ENCODE peak calls at places on chromosomes 4 and X, in six cellular contexts. G is H1, L is K562, F is HepG2, Y is SK-N-SH, U is GM12878. P is an unnamed sample.

GRCh38 chr4:38601244-38601915 is 62.6 kb upstream of the KLF3 start:
- DNase-seq in Y (no peak), U (no peak), F (peak; percentile 49), G (no peak), L (no peak), P (no peak)

GRCh38 chr4:84494518-84494917 is 4.6 kb downstream of the NKX6-1 start:
- DNase-seq in L (no peak), F (no peak), G (no peak), U (no peak), Y (no peak), P (no peak)

GRCh38 chr4:189001971-189002450 is 862.8 kb downstream of the TRIML1 start:
- DNase-seq in L (no peak), Y (no peak), F (no peak), U (no peak), G (no peak), P (no peak)

GRCh38 chrX:120499301-120500097 is 30.4 kb upstream of the LAMP2 start:
- DNase-seq in Y (no peak), L (no peak), F (no peak), G (no peak), U (no peak), P (no peak)

GRCh38 chr4:37453004-37453360 is 208.4 kb downstream of the NWD2 start:
- DNase-seq in L (peak; percentile 12), Y (peak; percentile 47), G (no peak), U (peak; percentile 23), F (peak; percentile 79), P (peak; percentile 58)

GRCh38 chr4:159047478-159048165 is 55.3 kb upstream of the RAPGEF2 start:
- DNase-seq in G (no peak), Y (no peak), L (peak; percentile 15), F (peak; percentile 25), U (no peak), P (no peak)

GRCh38 chr4:138138774-138139173 is 103.4 kb downstream of the SLC7A11 start:
- DNase-seq in F (no peak), Y (no peak), L (no peak), U (no peak), G (no peak), P (no peak)

GRCh38 chrX:97524997-97525396 is 641.3 kb downstream of the RPA4 start:
- DNase-seq in U (no peak), F (no peak), Y (no peak), L (no peak), G (no peak), P (no peak)

GRCh38 chr4:98630804-98631454 is 27.5 kb downstream of the TSPAN5 start:
- DNase-seq in F (no peak), L (no peak), U (no peak), Y (no peak), G (no peak), P (no peak)

GRCh38 chr4:101348367-101348827 is 1.1 kb upstream of the PPP3CA start:
- DNase-seq in L (no peak), F (no peak), Y (no peak), U (no peak), G (no peak), P (no peak)

GRCh38 chrX:71579136-71579989 is 1.1 kb downstream of the GCNA start:
- DNase-seq in U (no peak), L (peak; percentile 17), Y (peak; percentile 28), F (no peak), G (no peak), P (no peak)

GRCh38 chr4:18480928-18481327 is 459.4 kb upstream of the LCORL start:
- DNase-seq in G (no peak), L (no peak), U (no peak), F (no peak), Y (no peak), P (no peak)

GRCh38 chr4:150037251-150037856 is 40.9 kb upstream of the DCLK2 start:
- DNase-seq in G (no peak), L (no peak), Y (no peak), U (no peak), F (no peak), P (no peak)

GRCh38 chr4:24842356-24842755 is 47.0 kb downstream of the SOD3 start:
- DNase-seq in L (no peak), U (no peak), G (no peak), Y (no peak), F (no peak), P (no peak)

GRCh38 chrX:7198499-7198898 is 50.5 kb upstream of the PUDP start:
- DNase-seq in L (no peak), G (no peak), Y (no peak), U (no peak), F (no peak), P (no peak)

GRCh38 chrX:18855919-18856644 is 127.8 kb downstream of the PHKA2 start:
- DNase-seq in G (no peak), Y (no peak), L (no peak), F (no peak), U (peak; percentile 90), P (no peak)

GRCh38 chr4:74463123-74463522 is 18.2 kb downstream of the AREG start:
- DNase-seq in G (no peak), L (no peak), U (no peak), F (no peak), Y (no peak), P (no peak)

GRCh38 chr4:118086334-118086733 is 52.0 kb downstream of the NDST3 start:
- DNase-seq in G (no peak), F (no peak), L (no peak), U (no peak), Y (no peak), P (peak; percentile 62)
- TF ChIP-seq SIN3A in G (no peak), F (no peak), L (no peak), U (no peak), Y (peak; percentile 70), P (no peak)

GRCh38 chr4:82421796-82422560 is 8.3 kb downstream of the HNRNPDL start:
- DNase-seq in F (no peak), L (no peak), U (no peak), Y (no peak), G (no peak), P (no peak)

GRCh38 chr4:82428526-82428968 is 1.7 kb downstream of the HNRNPDL start:
- DNase-seq in G (no peak), U (no peak), F (no peak), L (no peak), Y (no peak), P (no peak)

GRCh38 chr4:82423245-82424054 is 6.8 kb downstream of the HNRNPDL start:
- DNase-seq in Y (no peak), G (no peak), U (no peak), L (no peak), F (no peak), P (no peak)

GRCh38 chr4:82422616-82423015 is 7.6 kb downstream of the HNRNPDL start:
- DNase-seq in G (no peak), F (no peak), Y (no peak), L (no peak), U (no peak), P (no peak)

DNA sequence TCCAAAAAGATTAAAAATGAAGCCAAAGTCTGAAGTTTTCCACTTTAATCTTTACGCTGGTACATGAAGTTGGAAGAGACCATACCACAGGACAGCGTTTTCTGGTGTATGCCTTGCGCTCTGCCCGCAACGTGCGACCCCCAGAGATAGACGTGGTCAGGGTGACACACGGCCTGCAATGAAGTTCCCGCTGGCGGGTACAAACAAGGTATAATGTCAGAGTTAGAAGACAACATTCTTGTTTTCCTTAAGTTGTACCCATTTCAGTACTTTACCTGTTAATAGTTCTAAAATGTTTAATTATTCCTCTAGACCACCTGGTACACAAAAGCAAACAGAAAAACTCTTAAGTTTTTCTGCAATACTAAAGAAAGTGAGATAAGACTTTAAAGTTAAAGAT is 4.8 kb downstream of the HNRNPDL start:
- DNase-seq in U (no peak), L (no peak), G (no peak), F (no peak), Y (no peak), P (no peak)
- H3K4me2 ChIP-seq in U (peak overlapping the region; percentile 23), L (no peak overlapping the region), G (no peak overlapping the region), F (no peak overlapping the region), Y (peak overlapping the region; percentile 97), P (no peak overlapping the region)

DNA sequence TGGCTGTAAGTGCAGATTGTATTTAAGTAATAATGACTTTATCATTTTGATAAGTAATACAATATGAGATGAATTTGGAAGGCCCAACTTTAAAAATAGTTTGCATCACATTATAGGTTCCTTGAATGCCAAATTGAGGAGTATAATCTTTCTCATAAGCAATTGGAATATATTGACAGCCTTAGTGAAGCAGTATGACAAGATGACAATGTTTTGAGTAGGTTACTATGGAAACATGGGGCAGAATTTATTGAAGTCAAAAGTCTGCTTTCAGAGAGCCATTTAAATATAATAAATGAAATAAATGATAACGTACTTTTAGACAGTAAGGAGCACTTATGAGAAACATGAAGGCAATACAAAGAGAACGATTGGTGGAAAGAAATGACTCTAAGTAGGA is 776.4 kb downstream of the TECRL start:
- DNase-seq in Y (no peak), U (no peak), G (no peak), L (no peak), F (no peak), P (no peak)
- TF ChIP-seq POLR2AphosphoS5 in Y (no peak), U (no peak), G (no peak), L (no peak), F (no peak), P (no peak)

GRCh38 chrX:132612990-132613564 is 124.2 kb upstream of the MBNL3 start:
- DNase-seq in L (peak; percentile 15), U (no peak), F (no peak), Y (peak; percentile 34), G (no peak), P (peak; percentile 12)
- TF ChIP-seq SIN3A in L (no peak), U (no peak), F (no peak), Y (no peak), G (no peak), P (no peak)

GRCh38 chrX:2732649-2733048 is 19.2 kb upstream of the XG start:
- DNase-seq in L (no peak), Y (no peak), U (no peak), G (no peak), F (no peak), P (no peak)
- H3K4me2 ChIP-seq in L (no peak overlapping the region), Y (no peak overlapping the region), U (no peak overlapping the region), G (no peak overlapping the region), F (no peak overlapping the region), P (no peak overlapping the region)

DNA sequence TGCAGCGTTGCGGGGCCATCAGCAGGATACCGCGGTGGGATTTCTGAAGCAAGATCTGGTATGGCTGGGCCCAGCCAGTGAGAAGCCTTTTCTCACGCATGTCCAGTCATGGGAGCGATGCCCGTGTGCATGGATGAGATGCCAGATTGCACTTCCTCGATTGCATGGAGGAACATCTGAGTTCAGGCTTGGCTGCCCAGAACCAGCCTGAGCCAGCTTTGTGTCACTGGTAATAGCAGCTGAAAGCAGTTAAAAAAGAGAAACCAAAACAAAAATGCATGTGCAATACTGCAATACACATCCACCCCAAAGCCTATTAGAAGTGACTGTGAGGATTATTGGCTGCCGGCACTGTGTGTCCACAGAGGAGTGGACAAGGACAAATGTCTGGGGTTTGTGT is 59.3 kb downstream of the PSAPL1 start:
- DNase-seq in U (no peak), F (no peak), G (no peak), Y (no peak), L (no peak), P (no peak)
- TF ChIP-seq POLR2AphosphoS5 in U (no peak), F (no peak), G (no peak), Y (no peak), L (no peak), P (no peak)

GRCh38 chr4:148447672-148448071 is 5.5 kb upstream of the NR3C2 start:
- DNase-seq in Y (no peak), G (no peak), U (no peak), L (no peak), F (no peak), P (no peak)
- TF ChIP-seq SIN3A in Y (no peak), G (no peak), U (no peak), L (no peak), F (no peak), P (no peak)

GRCh38 chrX:33211356-33212254 is at the start of gene DMD:
- DNase-seq in F (peak; percentile 1), Y (no peak), L (no peak), G (no peak), U (no peak), P (no peak)
- H3K4me2 ChIP-seq in F (no peak within 1 kb of the TSS), Y (no peak within 1 kb of the TSS), L (no peak within 1 kb of the TSS), G (no peak within 1 kb of the TSS), U (no peak within 1 kb of the TSS), P (no peak within 1 kb of the TSS)